ENCODE peak calls at places on chromosome X, in six cellular contexts. One of them, this sample, is unnamed.
A peak's percentile ranks its signal among the peaks of the same experiment; 100 is the strongest.

GRCh38 chrX:153925739-153926593 is at the start of gene ARHGAP4:
- DNase-seq in H1: no peak
- DNase-seq in bronchial epithelial cell: no peak
- DNase-seq in vagina: no peak
- DNase-seq in ovary: no peak
- DNase-seq in lower lobe of right lung: peak; percentile 63
- DNase-seq in this sample: no peak

GRCh38 chrX:18649498-18649951 is 22.4 kb downstream of the RS1 start:
- DNase-seq in H1: peak; percentile 49
- DNase-seq in bronchial epithelial cell: no peak
- DNase-seq in vagina: no peak
- DNase-seq in ovary: no peak
- DNase-seq in lower lobe of right lung: peak; percentile 75
- DNase-seq in this sample: no peak

GRCh38 chrX:37347420-37347819 is 1.7 kb upstream of the PRRG1 start:
- DNase-seq in H1: no peak
- DNase-seq in bronchial epithelial cell: peak; percentile 29
- DNase-seq in vagina: no peak
- DNase-seq in ovary: no peak
- DNase-seq in lower lobe of right lung: no peak
- DNase-seq in this sample: peak; percentile 42

GRCh38 chrX:68307767-68308166 is 125.5 kb downstream of the OPHN1 start:
- DNase-seq in H1: no peak
- DNase-seq in bronchial epithelial cell: peak; percentile 92
- DNase-seq in vagina: no peak
- DNase-seq in ovary: no peak
- DNase-seq in lower lobe of right lung: no peak
- DNase-seq in this sample: peak; percentile 81

GRCh38 chrX:118726887-118727685 is at the start of gene IL13RA1:
- DNase-seq in H1: peak; percentile 70
- DNase-seq in bronchial epithelial cell: peak; percentile 62
- DNase-seq in vagina: no peak
- DNase-seq in ovary: peak; percentile 84
- DNase-seq in lower lobe of right lung: peak; percentile 87
- DNase-seq in this sample: peak; percentile 65

GRCh38 chrX:42085836-42086235 is 162.5 kb upstream of the CASK start:
- DNase-seq in H1: no peak
- DNase-seq in bronchial epithelial cell: peak; percentile 64
- DNase-seq in vagina: no peak
- DNase-seq in ovary: no peak
- DNase-seq in lower lobe of right lung: no peak
- DNase-seq in this sample: no peak

GRCh38 chrX:40746536-40746935 is 11.2 kb upstream of the MED14 start:
- DNase-seq in H1: no peak
- DNase-seq in bronchial epithelial cell: no peak
- DNase-seq in vagina: no peak
- DNase-seq in ovary: no peak
- DNase-seq in lower lobe of right lung: no peak
- DNase-seq in this sample: no peak

GRCh38 chrX:145533534-145533933 is 284.1 kb upstream of the SLITRK2 start:
- DNase-seq in H1: no peak
- DNase-seq in bronchial epithelial cell: no peak
- DNase-seq in vagina: no peak
- DNase-seq in ovary: no peak
- DNase-seq in lower lobe of right lung: no peak
- DNase-seq in this sample: no peak

GRCh38 chrX:39758791-39759525 is 338.8 kb downstream of the BCOR start:
- DNase-seq in H1: no peak
- DNase-seq in bronchial epithelial cell: no peak
- DNase-seq in vagina: no peak
- DNase-seq in ovary: peak; percentile 52
- DNase-seq in lower lobe of right lung: no peak
- DNase-seq in this sample: no peak

GRCh38 chrX:82816001-82816400 is 692.1 kb upstream of the POU3F4 start:
- DNase-seq in H1: no peak
- DNase-seq in bronchial epithelial cell: no peak
- DNase-seq in vagina: no peak
- DNase-seq in ovary: no peak
- DNase-seq in lower lobe of right lung: no peak
- DNase-seq in this sample: no peak

GRCh38 chrX:95903490-95903889 is 781.2 kb upstream of the DIAPH2 start:
- DNase-seq in H1: no peak
- DNase-seq in bronchial epithelial cell: no peak
- DNase-seq in vagina: no peak
- DNase-seq in ovary: no peak
- DNase-seq in lower lobe of right lung: no peak
- DNase-seq in this sample: no peak

GRCh38 chrX:150253946-150254615 is 109.0 kb upstream of the MAMLD1 start:
- DNase-seq in H1: peak; percentile 11
- DNase-seq in bronchial epithelial cell: no peak
- DNase-seq in vagina: peak; percentile 43
- DNase-seq in ovary: no peak
- DNase-seq in lower lobe of right lung: no peak
- DNase-seq in this sample: peak; percentile 9

GRCh38 chrX:1465261-1466231 is 12.8 kb upstream of the ASMTL start:
- DNase-seq in H1: peak; percentile 44
- DNase-seq in bronchial epithelial cell: no peak
- DNase-seq in vagina: peak; percentile 84
- DNase-seq in ovary: no peak
- DNase-seq in lower lobe of right lung: no peak
- DNase-seq in this sample: no peak

GRCh38 chrX:1380672-1381233 is 11.2 kb downstream of the SLC25A6 start:
- DNase-seq in H1: peak; percentile 66
- DNase-seq in bronchial epithelial cell: no peak
- DNase-seq in vagina: no peak
- DNase-seq in ovary: no peak
- DNase-seq in lower lobe of right lung: peak; percentile 41
- DNase-seq in this sample: no peak

GRCh38 chrX:78042601-78043000 is 61.4 kb upstream of the PGK1 start:
- DNase-seq in H1: no peak
- DNase-seq in bronchial epithelial cell: no peak
- DNase-seq in vagina: no peak
- DNase-seq in ovary: no peak
- DNase-seq in lower lobe of right lung: no peak
- DNase-seq in this sample: no peak

GRCh38 chrX:123311486-123311885 is 127.4 kb downstream of the GRIA3 start:
- DNase-seq in H1: no peak
- DNase-seq in bronchial epithelial cell: no peak
- DNase-seq in vagina: no peak
- DNase-seq in ovary: no peak
- DNase-seq in lower lobe of right lung: no peak
- DNase-seq in this sample: no peak

GRCh38 chrX:6660567-6661252 is 125.8 kb upstream of the VCX3A start:
- DNase-seq in H1: no peak
- DNase-seq in bronchial epithelial cell: peak; percentile 87
- DNase-seq in vagina: no peak
- DNase-seq in ovary: no peak
- DNase-seq in lower lobe of right lung: no peak
- DNase-seq in this sample: no peak

GRCh38 chrX:747176-747575 is 116.6 kb downstream of the SHOX start:
- DNase-seq in H1: no peak
- DNase-seq in bronchial epithelial cell: no peak
- DNase-seq in vagina: no peak
- DNase-seq in ovary: no peak
- DNase-seq in lower lobe of right lung: no peak
- DNase-seq in this sample: no peak

GRCh38 chrX:100447563-100448397 is 37.7 kb upstream of the PCDH19 start:
- DNase-seq in H1: peak; percentile 63
- DNase-seq in bronchial epithelial cell: peak; percentile 10
- DNase-seq in vagina: no peak
- DNase-seq in ovary: peak; percentile 57
- DNase-seq in lower lobe of right lung: no peak
- DNase-seq in this sample: peak; percentile 11
- TF ChIP-seq CTCF in H1: peak; percentile 46
- TF ChIP-seq CTCF in bronchial epithelial cell: peak; percentile 56
- TF ChIP-seq CTCF in vagina: peak; percentile 62
- TF ChIP-seq CTCF in ovary: peak; percentile 38
- TF ChIP-seq CTCF in lower lobe of right lung: peak; percentile 78
- TF ChIP-seq CTCF in this sample: peak; percentile 88

DNA sequence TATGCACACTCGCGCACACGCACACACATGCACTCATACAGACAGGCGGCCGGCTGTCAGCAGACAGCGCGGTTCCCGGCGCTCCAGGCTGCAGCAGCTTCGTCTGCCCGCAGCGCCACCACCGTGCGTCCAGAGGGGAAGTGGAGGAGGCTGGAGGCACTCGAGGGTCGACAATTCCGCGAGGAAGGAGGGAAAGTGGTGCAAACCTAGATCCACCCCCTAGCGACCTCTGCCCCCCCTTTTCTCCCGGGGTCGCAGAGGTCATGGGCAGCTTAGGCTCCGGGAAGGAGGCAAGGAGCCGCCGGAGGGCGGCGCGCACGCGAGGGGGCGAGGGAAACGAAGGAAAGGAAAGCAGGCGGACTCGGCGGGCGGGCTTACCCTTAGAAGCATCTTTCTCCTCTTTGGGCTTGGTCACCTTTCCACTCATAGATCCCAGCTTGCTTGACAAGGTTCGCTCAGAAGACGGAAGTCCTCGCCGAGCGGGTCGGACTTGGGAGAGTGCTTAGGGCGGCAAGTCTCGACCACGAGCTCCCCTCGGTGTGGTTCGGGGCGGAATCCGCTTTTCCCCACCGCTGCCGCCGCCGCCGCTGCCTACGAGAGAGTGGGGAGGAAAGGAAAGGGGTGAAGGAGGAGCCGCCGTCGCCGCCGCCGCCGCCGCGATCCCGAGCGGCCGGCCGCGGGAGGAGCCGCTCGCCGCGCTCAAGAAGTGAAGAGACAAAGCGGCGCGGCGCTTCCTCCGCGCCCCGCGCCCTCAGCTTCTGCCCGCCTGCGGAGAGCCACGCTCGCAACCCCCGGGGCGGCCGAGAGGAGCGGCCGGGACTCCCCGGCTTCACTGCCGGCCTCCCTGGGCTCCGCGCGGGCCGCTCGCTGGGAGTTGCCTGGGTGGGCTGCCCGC is 326.6 kb upstream of the F9 start:
- DNase-seq in H1: peak; percentile 54
- DNase-seq in bronchial epithelial cell: no peak
- DNase-seq in vagina: no peak
- DNase-seq in ovary: no peak
- DNase-seq in lower lobe of right lung: peak; percentile 45
- DNase-seq in this sample: peak; percentile 25
- TF ChIP-seq CTCF in H1: no peak
- TF ChIP-seq CTCF in bronchial epithelial cell: no peak
- TF ChIP-seq CTCF in vagina: no peak
- TF ChIP-seq CTCF in ovary: no peak
- TF ChIP-seq CTCF in lower lobe of right lung: no peak
- TF ChIP-seq CTCF in this sample: no peak

DNA sequence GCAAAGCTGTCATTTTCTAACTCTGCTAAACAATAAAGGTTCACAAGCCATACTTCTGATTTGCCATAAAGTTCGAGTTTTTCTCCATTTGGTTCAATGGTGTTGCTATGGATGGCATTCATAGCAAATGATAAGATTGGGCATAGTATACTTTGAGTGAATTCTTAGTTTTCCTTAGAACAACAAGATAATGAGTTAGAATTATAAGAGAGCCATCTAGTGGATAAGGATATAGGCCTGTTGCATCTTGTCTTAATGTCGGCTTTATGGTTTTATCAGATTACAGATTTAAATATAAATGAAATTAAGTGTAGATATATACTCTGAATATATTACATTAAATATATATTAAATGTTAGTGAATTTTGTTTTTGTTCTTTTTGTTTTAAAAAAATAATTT is 644.6 kb downstream of the IL1RAPL1 start:
- DNase-seq in H1: no peak
- DNase-seq in bronchial epithelial cell: peak; percentile 2
- DNase-seq in vagina: no peak
- DNase-seq in ovary: no peak
- DNase-seq in lower lobe of right lung: no peak
- DNase-seq in this sample: peak; percentile 37
- TF ChIP-seq CTCF in H1: no peak
- TF ChIP-seq CTCF in bronchial epithelial cell: no peak
- TF ChIP-seq CTCF in vagina: no peak
- TF ChIP-seq CTCF in ovary: no peak
- TF ChIP-seq CTCF in lower lobe of right lung: no peak
- TF ChIP-seq CTCF in this sample: peak; percentile 42

GRCh38 chrX:48025561-48025960 is 18.8 kb downstream of the SPACA5 start:
- DNase-seq in H1: peak; percentile 50
- DNase-seq in bronchial epithelial cell: peak; percentile 48
- DNase-seq in vagina: peak; percentile 58
- DNase-seq in ovary: peak; percentile 58
- DNase-seq in lower lobe of right lung: no peak
- DNase-seq in this sample: peak; percentile 72
- TF ChIP-seq CTCF in H1: peak; percentile 63
- TF ChIP-seq CTCF in bronchial epithelial cell: peak; percentile 47
- TF ChIP-seq CTCF in vagina: peak; percentile 41
- TF ChIP-seq CTCF in ovary: peak; percentile 56
- TF ChIP-seq CTCF in lower lobe of right lung: peak; percentile 60
- TF ChIP-seq CTCF in this sample: peak; percentile 55

GRCh38 chrX:13938053-13938765 is 91.5 kb downstream of the GEMIN8 start:
- DNase-seq in H1: peak; percentile 67
- DNase-seq in bronchial epithelial cell: no peak
- DNase-seq in vagina: no peak
- DNase-seq in ovary: peak; percentile 16
- DNase-seq in lower lobe of right lung: peak; percentile 62
- DNase-seq in this sample: no peak
- TF ChIP-seq CTCF in H1: no peak
- TF ChIP-seq CTCF in bronchial epithelial cell: no peak
- TF ChIP-seq CTCF in vagina: no peak
- TF ChIP-seq CTCF in ovary: no peak
- TF ChIP-seq CTCF in lower lobe of right lung: no peak
- TF ChIP-seq CTCF in this sample: no peak

GRCh38 chrX:133958997-133959688 is 26.3 kb downstream of the GPC3 start:
- DNase-seq in H1: no peak
- DNase-seq in bronchial epithelial cell: peak; percentile 17
- DNase-seq in vagina: no peak
- DNase-seq in ovary: peak; percentile 18
- DNase-seq in lower lobe of right lung: no peak
- DNase-seq in this sample: no peak
- TF ChIP-seq CTCF in H1: no peak
- TF ChIP-seq CTCF in bronchial epithelial cell: peak; percentile 38
- TF ChIP-seq CTCF in vagina: no peak
- TF ChIP-seq CTCF in ovary: peak; percentile 38
- TF ChIP-seq CTCF in lower lobe of right lung: no peak
- TF ChIP-seq CTCF in this sample: no peak

DNA sequence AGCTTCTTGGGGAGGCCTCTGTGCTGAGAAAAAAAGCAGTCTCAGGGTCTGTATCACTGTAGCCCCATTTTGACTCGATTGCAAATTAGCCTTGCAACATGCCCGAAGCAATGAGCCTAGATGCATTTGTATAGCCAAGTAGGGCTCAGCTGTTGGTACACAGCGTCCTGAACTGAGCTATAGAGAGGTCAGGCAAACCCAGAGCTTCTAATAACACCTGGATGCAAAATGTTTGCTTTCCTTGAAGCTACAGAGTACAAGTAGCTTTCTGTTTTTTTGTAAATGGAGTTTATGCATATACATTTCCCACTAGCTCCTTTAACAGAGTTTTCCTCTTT is 87.8 kb downstream of the PLAC1 start:
- DNase-seq in H1: no peak
- DNase-seq in bronchial epithelial cell: no peak
- DNase-seq in vagina: no peak
- DNase-seq in ovary: no peak
- DNase-seq in lower lobe of right lung: no peak
- DNase-seq in this sample: no peak
- TF ChIP-seq CTCF in H1: no peak
- TF ChIP-seq CTCF in bronchial epithelial cell: no peak
- TF ChIP-seq CTCF in vagina: no peak
- TF ChIP-seq CTCF in ovary: no peak
- TF ChIP-seq CTCF in lower lobe of right lung: no peak
- TF ChIP-seq CTCF in this sample: no peak

This sample was measured in fibroblast of the aortic adventitia.